ENCODE peak calls at places on chromosomes 13 and 19, in eight cellular contexts. K is transverse colon, L is upper lobe of left lung, V is SK-N-SH, J is HepG2, O is K562, W is A549, N is ovary. X is an unnamed sample. For H3K4me1, the result is how much of the 10 kb centered on the place peaks cover.

GRCh38 chr13:30730526-30730925 is 4.8 kb upstream of the ALOX5AP start:
- DNase-seq in O (no peak), J (peak), N (no peak), L (no peak), W (no peak), V (peak), K (no peak), X (no peak)

GRCh38 chr13:89982406-89983085 is 1364.9 kb upstream of the MIR17HG start:
- DNase-seq in V (no peak), W (peak), J (no peak), K (no peak), O (no peak), L (no peak), N (no peak), X (no peak)

GRCh38 chr19:30326076-30326710 is 46.0 kb upstream of the ZNF536 start:
- DNase-seq in V (no peak), J (no peak), O (no peak), K (no peak), N (no peak), L (no peak), W (no peak), X (no peak)

GRCh38 chr19:4800591-4801081 is 9.1 kb downstream of the FEM1A start:
- DNase-seq in V (no peak), O (no peak), W (no peak), L (peak), N (no peak), J (no peak), K (no peak), X (peak)

GRCh38 chr19:43519436-43520088 is 7.4 kb downstream of the ETHE1 start:
- DNase-seq in N (peak), J (peak), O (peak), K (peak), L (peak), W (peak), V (peak), X (peak)

GRCh38 chr19:8259142-8259921 is 48.8 kb downstream of the CD320 start:
- DNase-seq in N (no peak), V (no peak), K (no peak), J (no peak), L (no peak), O (no peak), W (no peak), X (no peak)

GRCh38 chr19:5775668-5776309 is 8.8 kb downstream of the PRR22 start:
- DNase-seq in K (no peak), N (no peak), V (no peak), L (no peak), O (no peak), W (peak), J (no peak), X (no peak)

GRCh38 chr19:17555480-17555928 is at the start of gene COLGALT1:
- DNase-seq in K (peak), N (peak), L (peak), J (peak), W (peak), V (peak), O (peak), X (peak)

GRCh38 chr19:39951686-39952085 is 17.3 kb upstream of the FCGBP start:
- DNase-seq in O (no peak), K (no peak), L (no peak), V (no peak), W (peak), N (no peak), J (no peak), X (peak)

GRCh38 chr13:95298971-95299627 is 2.2 kb downstream of the ABCC4 start:
- DNase-seq in V (no peak), L (no peak), K (no peak), N (no peak), W (peak), J (no peak), O (peak), X (no peak)

GRCh38 chr19:46466536-46467199 is 4.7 kb downstream of the PNMA8A start:
- DNase-seq in N (peak), J (no peak), K (peak), V (no peak), W (no peak), L (no peak), O (no peak), X (no peak)

GRCh38 chr19:47507924-47508553 is 6.8 kb downstream of the NAPA start:
- DNase-seq in K (no peak), V (no peak), W (no peak), N (no peak), L (no peak), O (no peak), J (no peak), X (no peak)

GRCh38 chr19:47509973-47510372 is 4.9 kb downstream of the NAPA start:
- DNase-seq in K (no peak), V (no peak), O (no peak), W (no peak), N (no peak), L (no peak), J (no peak), X (peak)

GRCh38 chr19:47510516-47511127 is 4.2 kb downstream of the NAPA start:
- DNase-seq in L (no peak), N (no peak), V (no peak), O (no peak), J (no peak), K (no peak), W (no peak), X (no peak)

GRCh38 chr19:47508721-47509120 is 6.1 kb downstream of the NAPA start:
- DNase-seq in N (no peak), O (no peak), W (no peak), L (no peak), J (no peak), V (no peak), K (no peak), X (no peak)

DNA sequence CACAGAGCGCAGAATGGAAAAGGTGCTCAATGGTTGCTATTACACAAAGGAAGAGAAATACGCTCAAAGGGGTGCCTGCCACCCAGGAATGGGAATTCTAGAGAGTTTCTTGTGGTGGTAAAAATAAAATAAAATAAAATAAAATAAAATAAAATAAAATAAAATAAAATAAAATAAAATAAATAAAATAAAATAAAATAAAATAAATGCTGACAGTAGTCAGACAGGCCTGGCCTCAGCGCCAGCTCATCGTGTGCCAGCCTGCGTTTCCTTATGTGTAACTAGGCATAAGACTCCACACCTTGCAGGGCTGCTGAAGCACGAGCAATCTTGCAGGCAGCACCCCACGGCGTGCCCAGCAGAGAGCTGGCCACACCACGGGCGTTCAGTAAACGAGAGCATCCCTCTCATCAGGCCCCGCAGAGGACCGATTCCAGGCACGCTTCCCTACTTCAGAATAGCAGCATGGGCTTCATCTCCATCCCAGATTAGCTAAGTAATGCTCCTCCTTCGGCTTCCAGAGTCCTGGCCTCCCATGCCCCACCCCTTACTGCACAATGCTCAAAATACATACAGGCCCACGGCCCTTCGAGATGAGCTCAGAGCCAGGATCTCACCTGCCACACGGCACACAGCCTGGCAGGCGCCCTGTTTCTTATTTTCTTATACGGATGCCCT is 5.6 kb downstream of the NAPA start:
- DNase-seq in V (no peak), J (no peak), L (no peak), O (no peak), K (no peak), W (no peak), N (no peak), X (no peak)
- H3K4me1 ChIP-seq in V (under half), J (under half), L (half or more), O (under half), K (half or more), W (under half), N (under half), X (half or more)

GRCh38 chr19:14580623-14581237 is 2.2 kb upstream of the CLEC17A start:
- DNase-seq in N (no peak), W (no peak), J (no peak), L (no peak), K (no peak), V (no peak), O (peak), X (no peak)
- TF ChIP-seq EP300 in N (no peak), W (no peak), J (no peak), L (no peak), K (no peak), V (no peak), O (no peak), X (no peak)

GRCh38 chr19:16076154-16076957 is at the start of gene TPM4:
- DNase-seq in L (peak), N (peak), V (peak), J (peak), O (peak), K (peak), W (peak), X (peak)
- H3K4me1 ChIP-seq in L (half or more), N (under half), V (under half), J (half or more), O (under half), K (under half), W (under half), X (under half)

GRCh38 chr19:12723383-12723642 is 419 bp downstream of the TNPO2 start:
- DNase-seq in L (no peak), V (no peak), N (no peak), J (no peak), W (no peak), O (no peak), K (no peak), X (no peak)
- TF ChIP-seq EP300 in L (no peak), V (no peak), N (no peak), J (no peak), W (no peak), O (no peak), K (no peak), X (no peak)

GRCh38 chr13:45138282-45138681 is 18.0 kb downstream of the GTF2F2 start:
- DNase-seq in K (no peak), O (no peak), N (no peak), V (no peak), W (no peak), J (no peak), L (no peak), X (no peak)

GRCh38 chr13:45142440-45143345 is 22.4 kb downstream of the GTF2F2 start:
- DNase-seq in L (no peak), N (no peak), J (peak), K (no peak), W (no peak), V (no peak), O (no peak), X (no peak)

GRCh38 chr13:45137501-45137880 is 17.2 kb downstream of the GTF2F2 start:
- DNase-seq in O (no peak), K (no peak), L (peak), N (no peak), V (no peak), J (no peak), W (no peak), X (no peak)

GRCh38 chr13:45143346-45143751 is 23.0 kb downstream of the GTF2F2 start:
- DNase-seq in K (no peak), J (no peak), O (no peak), L (no peak), W (no peak), V (no peak), N (no peak), X (no peak)
- H3K4me1 ChIP-seq in K (under half), J (under half), O (under half), L (under half), W (under half), V (under half), N (under half), X (under half)

GRCh38 chr13:21639604-21640003 is 31.3 kb upstream of the FGF9 start:
- DNase-seq in L (no peak), W (no peak), V (no peak), O (no peak), J (no peak), K (no peak), N (no peak), X (no peak)

GRCh38 chr13:21641629-21642028 is 29.2 kb upstream of the FGF9 start:
- DNase-seq in N (no peak), L (no peak), V (no peak), W (no peak), J (no peak), O (no peak), K (no peak), X (no peak)

GRCh38 chr13:21637296-21637695 is 33.3 kb upstream of the MICU2 start:
- DNase-seq in K (peak), N (no peak), L (peak), J (peak), O (peak), W (peak), V (no peak), X (peak)

DNA sequence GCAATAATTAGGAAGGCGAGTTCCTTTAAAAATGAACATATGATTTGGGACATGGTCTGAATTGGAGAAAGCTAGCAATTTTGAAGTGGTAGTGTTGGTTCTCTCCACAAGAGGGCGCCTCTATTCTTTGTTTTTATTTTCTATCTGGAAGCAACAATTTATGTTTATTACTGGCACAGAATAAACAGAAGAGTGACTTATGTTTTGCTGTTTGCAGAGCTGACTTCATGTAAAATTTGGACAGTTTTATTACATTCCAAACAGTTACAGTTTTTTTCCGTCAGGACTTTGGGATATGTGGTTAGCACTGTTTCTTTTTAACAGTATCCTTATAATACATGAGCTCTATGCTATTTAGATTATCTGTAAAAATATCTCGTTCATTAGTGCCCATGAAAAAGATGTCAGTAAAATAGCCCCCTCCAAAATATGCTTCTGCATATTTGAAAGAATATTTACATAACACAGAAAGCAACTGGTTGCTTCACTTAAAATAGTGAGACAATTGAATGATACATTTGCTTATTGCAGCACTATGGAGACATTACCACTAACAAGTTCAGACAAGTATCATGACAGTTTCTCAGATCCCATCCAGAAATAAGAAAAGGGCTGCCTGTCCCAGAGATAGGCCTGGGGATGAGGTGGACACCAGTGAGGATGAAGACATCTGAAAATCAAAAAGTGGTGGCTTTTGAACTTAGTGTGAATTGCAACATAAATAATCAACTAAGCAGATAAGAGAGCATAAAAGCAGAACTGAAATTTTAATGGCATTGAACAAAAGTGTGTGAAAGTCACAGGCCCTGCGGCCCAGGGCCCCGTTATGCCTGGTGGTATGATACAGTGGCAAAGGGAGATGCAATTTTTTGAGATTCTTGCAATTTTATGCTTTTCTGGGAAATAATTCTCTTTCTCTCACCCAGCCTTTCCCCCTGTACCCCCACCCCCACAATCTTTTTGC is 32.3 kb upstream of the FGF9 start:
- DNase-seq in L (no peak), N (no peak), W (peak), V (peak), O (peak), J (no peak), K (peak), X (no peak)
- TF ChIP-seq EP300 in L (no peak), N (no peak), W (no peak), V (no peak), O (no peak), J (no peak), K (no peak), X (no peak)

GRCh38 chr19:3477506-3477905 is 2.8 kb downstream of the SMIM24 start:
- DNase-seq in N (no peak), O (no peak), J (no peak), V (no peak), L (no peak), K (no peak), W (no peak), X (no peak)
- H3K4me1 ChIP-seq in N (under half), O (under half), J (under half), V (under half), L (under half), K (under half), W (under half), X (half or more)

GRCh38 chr13:113325779-113326178 is 28.7 kb downstream of the LAMP1 start:
- DNase-seq in J (no peak), V (no peak), K (no peak), N (no peak), W (no peak), O (no peak), L (no peak), X (no peak)

GRCh38 chr13:113322043-113322461 is 25.0 kb downstream of the LAMP1 start:
- DNase-seq in O (no peak), V (no peak), N (no peak), J (no peak), K (no peak), L (no peak), W (no peak), X (no peak)

GRCh38 chr13:113322890-113323651 is 26.0 kb downstream of the LAMP1 start:
- DNase-seq in O (no peak), J (no peak), W (no peak), K (no peak), N (no peak), L (no peak), V (no peak), X (no peak)

GRCh38 chr13:113323869-113324268 is 26.8 kb downstream of the LAMP1 start:
- DNase-seq in V (no peak), W (no peak), N (no peak), L (no peak), O (no peak), K (no peak), J (no peak), X (no peak)

GRCh38 chr13:113324336-113324882 is 27.4 kb downstream of the LAMP1 start:
- DNase-seq in N (no peak), O (no peak), J (no peak), K (no peak), V (no peak), W (no peak), L (no peak), X (no peak)
- TF ChIP-seq EP300 in N (no peak), O (no peak), J (no peak), K (no peak), V (no peak), W (no peak), L (no peak), X (no peak)

GRCh38 chr19:44746946-44747738 is 1.4 kb upstream of the BCL3 start:
- DNase-seq in N (peak), V (peak), K (peak), L (peak), W (peak), J (peak), O (peak), X (peak)

GRCh38 chr19:44746616-44746945 is 1.9 kb upstream of the BCL3 start:
- DNase-seq in O (no peak), L (no peak), J (no peak), V (no peak), K (no peak), W (no peak), N (peak), X (no peak)

GRCh38 chr19:44745887-44746600 is 2.5 kb upstream of the BCL3 start:
- DNase-seq in V (no peak), O (no peak), J (no peak), K (no peak), N (no peak), W (no peak), L (no peak), X (no peak)

GRCh38 chr19:44747739-44748425 is 626 bp upstream of the BCL3 start:
- DNase-seq in W (peak), K (peak), O (no peak), L (peak), J (peak), N (peak), V (peak), X (peak)

DNA sequence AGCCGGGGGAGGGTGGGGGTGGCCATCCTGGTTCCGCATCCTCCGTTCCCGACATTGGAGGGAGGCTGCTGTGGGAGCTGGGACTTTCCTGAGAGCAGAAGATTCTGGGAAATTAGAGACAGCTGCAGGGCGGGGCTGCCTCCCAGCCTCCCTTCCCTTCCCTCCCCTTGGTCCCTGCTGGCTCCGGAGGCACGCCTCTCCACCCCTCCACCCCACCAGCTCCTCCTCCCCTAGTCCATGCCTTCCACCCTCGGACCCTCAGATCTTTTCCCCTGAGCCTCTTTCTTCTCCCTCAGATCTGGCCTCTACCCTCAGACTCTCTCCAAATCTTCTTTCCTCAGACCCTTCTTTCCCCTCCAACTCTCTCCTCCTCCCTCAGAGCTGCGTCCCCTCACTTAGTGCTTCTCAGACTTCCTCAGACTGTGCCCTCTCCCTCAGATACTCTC is 3.1 kb upstream of the BCL3 start:
- DNase-seq in V (no peak), N (peak), J (no peak), L (peak), O (peak), K (peak), W (peak), X (peak)
- H3K4me1 ChIP-seq in V (under half), N (under half), J (half or more), L (half or more), O (under half), K (half or more), W (half or more), X (half or more)

X was measured in stomach.